ENCODE peak calls at places on chromosomes 4 and X, in nine cellular contexts. L is IMR-90, Q is uterus, O is breast epithelium, Y is transverse colon, T is thyroid gland, R is H1, F is tibial nerve, M is prostate gland. U is an unnamed sample.

GRCh38 chr4:143489116-143489515 is 24.4 kb upstream of the SMARCA5 start:
- DNase-seq in M (no peak), T (no peak), Y (no peak), R (no peak), O (no peak), Q (no peak), F (no peak), L (peak; percentile 28), U (no peak)

GRCh38 chr4:34181311-34181808 is 2063.0 kb downstream of the ARAP2 start:
- DNase-seq in T (no peak), Y (no peak), R (no peak), O (no peak), L (peak; percentile 91), Q (no peak), F (no peak), M (no peak), U (no peak)

GRCh38 chrX:136802515-136802914 is 21.8 kb upstream of the ARHGEF6 start:
- DNase-seq in L (no peak), M (no peak), F (no peak), R (no peak), O (no peak), Q (no peak), T (no peak), Y (no peak), U (no peak)

GRCh38 chr4:168593399-168593798 is 96.5 kb downstream of the PALLD start:
- DNase-seq in R (no peak), Q (no peak), F (no peak), L (peak; percentile 76), O (no peak), T (no peak), M (no peak), Y (no peak), U (no peak)

GRCh38 chr4:117835566-117835965 is 198.7 kb upstream of the NDST3 start:
- DNase-seq in Y (no peak), F (no peak), T (no peak), R (no peak), Q (no peak), O (no peak), L (no peak), M (no peak), U (no peak)

GRCh38 chrX:133414399-133415275 is 652 bp downstream of the GPC4 start:
- DNase-seq in T (peak; percentile 37), F (no peak), Y (peak; percentile 12), Q (peak; percentile 38), O (no peak), R (no peak), L (no peak), M (no peak), U (peak; percentile 41)

GRCh38 chr4:90515191-90515590 is 388.0 kb downstream of the CCSER1 start:
- DNase-seq in Q (no peak), T (no peak), O (no peak), L (no peak), F (no peak), R (no peak), M (no peak), Y (no peak), U (no peak)

GRCh38 chrX:22343192-22343591 is 70.5 kb downstream of the CBLL2 start:
- DNase-seq in Y (no peak), R (no peak), O (no peak), Q (no peak), T (no peak), F (no peak), M (no peak), L (no peak), U (no peak)

GRCh38 chr4:76532810-76533209 is 97.8 kb downstream of the SHROOM3 start:
- DNase-seq in L (no peak), R (no peak), O (no peak), Q (no peak), T (no peak), F (no peak), M (no peak), Y (no peak), U (no peak)

GRCh38 chrX:33175201-33175600 is 36.1 kb downstream of the DMD start:
- DNase-seq in M (no peak), R (no peak), F (no peak), T (no peak), O (no peak), Y (no peak), L (no peak), Q (no peak), U (no peak)

GRCh38 chr4:2714071-2714770 is 41.9 kb downstream of the TNIP2 start:
- DNase-seq in T (peak; percentile 83), L (peak; percentile 71), F (no peak), O (no peak), R (no peak), Q (no peak), M (no peak), Y (no peak), U (peak; percentile 48)

GRCh38 chrX:15737188-15737956 is 698 bp upstream of the CA5B start:
- DNase-seq in T (no peak), L (peak; percentile 10), F (no peak), O (no peak), M (no peak), R (no peak), Q (no peak), Y (no peak), U (no peak)

GRCh38 chr4:110483516-110483915 is 7.6 kb downstream of the ENPEP start:
- DNase-seq in F (no peak), L (no peak), M (no peak), Y (no peak), T (no peak), O (no peak), Q (no peak), R (no peak), U (no peak)

GRCh38 chr4:55020131-55020530 is 105.3 kb downstream of the KDR start:
- DNase-seq in Q (no peak), T (no peak), F (no peak), O (peak; percentile 17), R (no peak), L (no peak), M (no peak), Y (no peak), U (no peak)

GRCh38 chrX:154649864-154650510 is 3.4 kb downstream of the CTAG2 start:
- DNase-seq in T (no peak), Y (no peak), F (no peak), M (no peak), Q (no peak), O (no peak), R (no peak), L (no peak), U (no peak)

DNA sequence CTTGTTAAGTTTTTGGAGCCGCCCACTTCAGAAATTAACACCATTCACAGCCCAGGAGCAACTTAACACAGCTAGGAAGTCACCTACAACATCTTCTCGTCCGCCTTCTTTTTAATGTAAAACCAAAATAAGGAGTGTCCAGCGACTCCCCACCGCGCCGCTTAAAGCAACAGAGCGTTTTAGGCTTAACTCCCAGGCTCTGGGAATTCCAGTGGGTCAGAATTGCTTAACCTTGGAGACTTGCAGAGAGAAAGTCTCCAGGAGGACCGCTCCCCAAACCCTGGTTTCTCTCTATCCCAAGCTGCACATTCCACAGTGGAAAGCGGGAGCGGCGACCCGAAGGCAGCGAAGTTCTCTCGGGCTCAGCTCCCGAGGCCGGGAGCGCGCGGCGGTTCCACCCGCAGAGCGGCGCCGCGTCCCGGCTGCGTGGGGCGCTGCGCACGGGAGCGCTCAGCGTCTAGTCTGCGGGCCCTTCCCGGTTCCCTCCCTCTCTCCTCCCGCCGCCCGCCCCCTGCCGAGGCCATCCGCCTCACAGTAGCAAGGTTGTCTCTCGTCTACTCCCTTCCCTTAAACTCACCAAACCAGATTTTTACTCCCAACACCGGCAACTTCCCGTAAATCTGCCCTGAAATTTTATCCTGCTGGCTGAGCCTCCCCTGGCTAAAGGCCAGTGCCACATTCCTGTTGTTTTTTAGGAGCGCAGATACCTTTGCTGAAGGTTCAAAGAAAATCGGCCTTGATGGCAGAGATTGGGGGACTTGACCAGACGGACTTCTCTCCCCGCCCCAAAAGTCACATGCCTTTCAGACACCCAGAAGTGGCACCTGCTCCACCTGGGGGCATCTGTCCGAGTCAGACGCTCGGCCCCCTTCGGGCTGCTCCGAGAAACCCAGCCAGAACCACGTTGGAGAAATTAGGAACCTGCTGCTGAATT is at the start of gene RBM47:
- DNase-seq in L (peak; percentile 40), Q (peak; percentile 16), T (peak; percentile 87), R (peak; percentile 79), F (peak; percentile 33), O (peak; percentile 73), Y (peak; percentile 89), M (peak; percentile 91), U (peak; percentile 87)
- H3K27ac ChIP-seq in L (peak within 1 kb of the TSS; percentile 6), Q (no peak within 1 kb of the TSS), T (peak within 1 kb of the TSS; percentile 97), R (peak within 1 kb of the TSS; percentile 91), F (peak within 1 kb of the TSS; percentile 65), O (peak within 1 kb of the TSS; percentile 94), Y (peak within 1 kb of the TSS; percentile 89), M (peak within 1 kb of the TSS; percentile 97), U (peak within 1 kb of the TSS; percentile 99)

GRCh38 chr4:108483077-108483476 is 137.3 kb upstream of the RPL34 start:
- DNase-seq in R (no peak), F (no peak), Q (no peak), Y (no peak), M (no peak), L (no peak), O (no peak), T (no peak), U (no peak)
- H3K4me1 ChIP-seq in R (no peaks in the 10 kb centered on the region), F (no peaks in the 10 kb centered on the region), Q (no peaks in the 10 kb centered on the region), Y (no peaks in the 10 kb centered on the region), M (no peaks in the 10 kb centered on the region), L (no peaks in the 10 kb centered on the region), O (no peaks in the 10 kb centered on the region), T (no peaks in the 10 kb centered on the region), U (no peaks in the 10 kb centered on the region)

DNA sequence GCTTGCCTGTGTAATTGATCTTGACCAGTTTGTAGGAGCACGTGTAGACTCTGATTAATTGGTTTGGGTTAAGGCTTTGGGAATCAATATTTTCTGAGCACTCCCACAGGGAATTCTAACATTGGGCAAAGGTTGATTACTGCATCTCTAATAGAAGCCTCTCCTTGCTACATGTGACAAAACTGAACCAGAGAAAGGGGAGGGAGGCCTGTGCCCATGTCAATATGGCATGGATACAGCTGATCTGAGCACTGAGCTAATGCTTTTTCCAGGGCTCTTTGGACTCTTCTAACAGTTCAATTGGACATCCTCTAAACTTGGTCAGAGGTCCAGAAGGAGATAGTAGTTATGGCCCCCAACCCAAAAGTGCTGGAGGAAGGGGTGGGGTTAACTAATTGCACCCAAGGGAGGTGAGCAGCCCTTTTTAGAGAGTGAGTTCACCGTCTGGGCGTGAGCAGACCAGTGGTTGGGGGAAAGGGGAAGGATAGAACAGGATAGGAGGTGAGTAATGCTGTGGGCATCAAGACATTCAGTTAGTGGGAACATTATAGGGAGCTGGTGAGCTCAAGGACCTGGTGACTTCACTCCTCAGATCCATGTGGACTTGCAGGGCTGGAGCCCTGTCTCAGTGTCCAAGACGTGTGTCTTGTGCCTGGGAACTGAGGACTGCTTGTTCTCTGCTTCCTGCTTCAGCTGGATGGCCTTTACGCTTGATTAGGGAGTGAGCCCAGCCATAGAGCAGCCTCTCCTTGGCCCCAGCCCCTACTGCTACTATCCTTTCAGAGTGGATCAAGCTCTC is 22.8 kb downstream of the MSN start:
- DNase-seq in Y (no peak), M (no peak), T (peak; percentile 71), R (no peak), Q (no peak), L (peak; percentile 78), F (no peak), O (no peak), U (no peak)
- TF ChIP-seq POLR2A in Y (no peak), M (no peak), T (no peak), R (no peak), Q (no peak), L (no peak), F (no peak), O (no peak), U (no peak)

DNA sequence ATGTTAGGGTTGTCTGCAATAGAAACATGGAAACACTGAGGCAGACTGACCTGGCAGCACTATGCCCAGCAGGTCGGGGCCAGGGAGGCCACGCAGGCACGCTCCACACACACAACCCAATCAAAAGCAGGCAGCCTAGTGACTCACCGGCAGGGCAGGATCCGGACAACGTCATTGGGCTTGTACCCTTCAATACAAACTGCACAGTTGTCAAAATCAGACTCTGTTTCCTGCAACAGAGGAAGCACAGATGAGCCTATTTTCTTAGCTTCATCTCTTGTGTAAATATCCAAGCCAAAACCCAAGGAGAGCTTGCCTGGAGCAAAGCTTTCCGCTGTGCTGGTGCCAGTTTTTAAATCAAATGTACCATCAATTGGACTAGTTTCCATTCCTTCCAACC is 185.8 kb downstream of the RNF150 start:
- DNase-seq in M (no peak), O (peak; percentile 29), R (no peak), L (no peak), Y (peak; percentile 10), F (no peak), Q (no peak), T (no peak), U (no peak)
- H3K27ac ChIP-seq in M (no peak overlapping the region), O (peak overlapping the region; percentile 66), R (no peak overlapping the region), L (no peak overlapping the region), Y (peak overlapping the region; percentile 33), F (no peak overlapping the region), Q (no peak overlapping the region), T (no peak overlapping the region), U (no peak overlapping the region)